ENCODE peak calls at places on chromosomes 12 and 14, in eight cellular contexts. One of them, this sample, is unnamed.

GRCh38 chr12:127785535-127785934 is 481.4 kb upstream of the TMEM132C start:
- DNase-seq in thoracic aorta: no peak
- DNase-seq in HS-27A: no peak
- DNase-seq in dorsolateral prefrontal cortex: peak
- DNase-seq in NCI-H1105: no peak
- DNase-seq in ovary: no peak
- DNase-seq in heart right ventricle: no peak
- DNase-seq in lung: no peak
- DNase-seq in this sample: peak

GRCh38 chr14:53613404-53614253 is 343.0 kb downstream of the BMP4 start:
- DNase-seq in thoracic aorta: no peak
- DNase-seq in HS-27A: no peak
- DNase-seq in dorsolateral prefrontal cortex: no peak
- DNase-seq in NCI-H1105: peak
- DNase-seq in ovary: no peak
- DNase-seq in heart right ventricle: no peak
- DNase-seq in lung: no peak
- DNase-seq in this sample: no peak

GRCh38 chr12:21774358-21775129 is at the start of gene KCNJ8:
- DNase-seq in thoracic aorta: peak
- DNase-seq in HS-27A: no peak
- DNase-seq in dorsolateral prefrontal cortex: peak
- DNase-seq in NCI-H1105: peak
- DNase-seq in ovary: peak
- DNase-seq in heart right ventricle: peak
- DNase-seq in lung: peak
- DNase-seq in this sample: no peak

GRCh38 chr14:60974070-60974469 is 6.8 kb downstream of the TRMT5 start:
- DNase-seq in thoracic aorta: no peak
- DNase-seq in HS-27A: no peak
- DNase-seq in dorsolateral prefrontal cortex: no peak
- DNase-seq in NCI-H1105: no peak
- DNase-seq in ovary: no peak
- DNase-seq in heart right ventricle: no peak
- DNase-seq in lung: no peak
- DNase-seq in this sample: no peak

GRCh38 chr12:118925407-118926202 is 55.7 kb upstream of the SRRM4 start:
- DNase-seq in thoracic aorta: no peak
- DNase-seq in HS-27A: no peak
- DNase-seq in dorsolateral prefrontal cortex: no peak
- DNase-seq in NCI-H1105: no peak
- DNase-seq in ovary: no peak
- DNase-seq in heart right ventricle: no peak
- DNase-seq in lung: no peak
- DNase-seq in this sample: no peak

GRCh38 chr14:24384169-24384568 is 14.6 kb upstream of the NYNRIN start:
- DNase-seq in thoracic aorta: no peak
- DNase-seq in HS-27A: no peak
- DNase-seq in dorsolateral prefrontal cortex: no peak
- DNase-seq in NCI-H1105: no peak
- DNase-seq in ovary: no peak
- DNase-seq in heart right ventricle: no peak
- DNase-seq in lung: no peak
- DNase-seq in this sample: no peak

GRCh38 chr14:104559769-104560585 is 19.6 kb upstream of the C14orf180 start:
- DNase-seq in thoracic aorta: no peak
- DNase-seq in HS-27A: no peak
- DNase-seq in dorsolateral prefrontal cortex: no peak
- DNase-seq in NCI-H1105: no peak
- DNase-seq in ovary: no peak
- DNase-seq in heart right ventricle: peak
- DNase-seq in lung: no peak
- DNase-seq in this sample: no peak

GRCh38 chr12:51087818-51088217 is 4.4 kb upstream of the CSRNP2 start:
- DNase-seq in thoracic aorta: no peak
- DNase-seq in HS-27A: no peak
- DNase-seq in dorsolateral prefrontal cortex: no peak
- DNase-seq in NCI-H1105: no peak
- DNase-seq in ovary: no peak
- DNase-seq in heart right ventricle: no peak
- DNase-seq in lung: no peak
- DNase-seq in this sample: no peak

GRCh38 chr12:103391103-103391502 is 104.7 kb downstream of the C12orf42 start:
- DNase-seq in thoracic aorta: no peak
- DNase-seq in HS-27A: no peak
- DNase-seq in dorsolateral prefrontal cortex: no peak
- DNase-seq in NCI-H1105: no peak
- DNase-seq in ovary: no peak
- DNase-seq in heart right ventricle: no peak
- DNase-seq in lung: no peak
- DNase-seq in this sample: no peak

GRCh38 chr12:106580671-106581508 is 1.9 kb upstream of the RFX4 start:
- DNase-seq in thoracic aorta: no peak
- DNase-seq in HS-27A: no peak
- DNase-seq in dorsolateral prefrontal cortex: no peak
- DNase-seq in NCI-H1105: no peak
- DNase-seq in ovary: no peak
- DNase-seq in heart right ventricle: no peak
- DNase-seq in lung: no peak
- DNase-seq in this sample: no peak

GRCh38 chr14:68789002-68789797 is 3.7 kb downstream of the ZFP36L1 start:
- DNase-seq in thoracic aorta: no peak
- DNase-seq in HS-27A: no peak
- DNase-seq in dorsolateral prefrontal cortex: peak
- DNase-seq in NCI-H1105: peak
- DNase-seq in ovary: peak
- DNase-seq in heart right ventricle: peak
- DNase-seq in lung: peak
- DNase-seq in this sample: peak

GRCh38 chr12:96157427-96157826 is 36.7 kb upstream of the ELK3 start:
- DNase-seq in thoracic aorta: no peak
- DNase-seq in HS-27A: no peak
- DNase-seq in dorsolateral prefrontal cortex: no peak
- DNase-seq in NCI-H1105: no peak
- DNase-seq in ovary: no peak
- DNase-seq in heart right ventricle: no peak
- DNase-seq in lung: no peak
- DNase-seq in this sample: no peak

GRCh38 chr14:105050551-105050897 is 14.7 kb downstream of the GPR132 start:
- DNase-seq in thoracic aorta: no peak
- DNase-seq in HS-27A: no peak
- DNase-seq in dorsolateral prefrontal cortex: no peak
- DNase-seq in NCI-H1105: peak
- DNase-seq in ovary: no peak
- DNase-seq in heart right ventricle: no peak
- DNase-seq in lung: peak
- DNase-seq in this sample: no peak

GRCh38 chr14:62957562-62957961 is 87.7 kb downstream of the KCNH5 start:
- DNase-seq in thoracic aorta: no peak
- DNase-seq in HS-27A: peak
- DNase-seq in dorsolateral prefrontal cortex: no peak
- DNase-seq in NCI-H1105: no peak
- DNase-seq in ovary: no peak
- DNase-seq in heart right ventricle: no peak
- DNase-seq in lung: no peak
- DNase-seq in this sample: peak

GRCh38 chr12:1083888-1084262 is 92.9 kb downstream of the ERC1 start:
- DNase-seq in thoracic aorta: peak
- DNase-seq in HS-27A: no peak
- DNase-seq in dorsolateral prefrontal cortex: no peak
- DNase-seq in NCI-H1105: peak
- DNase-seq in ovary: no peak
- DNase-seq in heart right ventricle: no peak
- DNase-seq in lung: no peak
- DNase-seq in this sample: peak

GRCh38 chr14:71574976-71575375 is 357.3 kb upstream of the RGS6 start:
- DNase-seq in thoracic aorta: no peak
- DNase-seq in HS-27A: peak
- DNase-seq in dorsolateral prefrontal cortex: no peak
- DNase-seq in NCI-H1105: no peak
- DNase-seq in ovary: no peak
- DNase-seq in heart right ventricle: no peak
- DNase-seq in lung: no peak
- DNase-seq in this sample: no peak

GRCh38 chr12:94839347-94839746 is 164.2 kb downstream of the NDUFA12 start:
- DNase-seq in thoracic aorta: no peak
- DNase-seq in HS-27A: no peak
- DNase-seq in dorsolateral prefrontal cortex: no peak
- DNase-seq in NCI-H1105: no peak
- DNase-seq in ovary: no peak
- DNase-seq in heart right ventricle: no peak
- DNase-seq in lung: no peak
- DNase-seq in this sample: no peak

GRCh38 chr14:92951912-92952471 is 29.0 kb downstream of the CHGA start:
- DNase-seq in thoracic aorta: peak
- DNase-seq in HS-27A: peak
- DNase-seq in dorsolateral prefrontal cortex: peak
- DNase-seq in NCI-H1105: peak
- DNase-seq in ovary: peak
- DNase-seq in heart right ventricle: peak
- DNase-seq in lung: peak
- DNase-seq in this sample: no peak

GRCh38 chr14:98182385-98183055 is 1089.5 kb downstream of the BCL11B start:
- DNase-seq in thoracic aorta: no peak
- DNase-seq in HS-27A: no peak
- DNase-seq in dorsolateral prefrontal cortex: no peak
- DNase-seq in NCI-H1105: no peak
- DNase-seq in ovary: no peak
- DNase-seq in heart right ventricle: no peak
- DNase-seq in lung: no peak
- DNase-seq in this sample: peak

GRCh38 chr12:56338643-56339422 is at the start of gene IL23A:
- DNase-seq in thoracic aorta: no peak
- DNase-seq in HS-27A: no peak
- DNase-seq in dorsolateral prefrontal cortex: no peak
- DNase-seq in NCI-H1105: no peak
- DNase-seq in ovary: no peak
- DNase-seq in heart right ventricle: no peak
- DNase-seq in lung: no peak
- DNase-seq in this sample: no peak

GRCh38 chr12:45235087-45236025 is 19.5 kb downstream of the ANO6 start:
- DNase-seq in thoracic aorta: peak
- DNase-seq in HS-27A: no peak
- DNase-seq in dorsolateral prefrontal cortex: no peak
- DNase-seq in NCI-H1105: no peak
- DNase-seq in ovary: no peak
- DNase-seq in heart right ventricle: no peak
- DNase-seq in lung: peak
- DNase-seq in this sample: peak

This sample was measured in retinal pigment epithelial cell.